ENCODE peak calls at places on chromosomes 4 and X, in seven cellular contexts. S, F, N, P, I, X and R are unnamed samples.

GRCh38 chr4:72473434-72473900 is 95.6 kb downstream of the ADAMTS3 start:
- DNase-seq in S (no peak), F (no peak), N (no peak), P (peak), I (no peak), X (no peak), R (peak)

GRCh38 chr4:113106076-113106475 is 56.6 kb downstream of the ANK2 start:
- DNase-seq in S (no peak), F (no peak), N (no peak), P (peak), I (peak), X (no peak), R (peak)

GRCh38 chr4:13176603-13177190 is 307.4 kb downstream of the RAB28 start:
- DNase-seq in S (no peak), F (no peak), N (no peak), P (no peak), I (no peak), X (no peak), R (no peak)

GRCh38 chr4:35760706-35761278 is 483.5 kb downstream of the ARAP2 start:
- DNase-seq in S (no peak), F (no peak), N (no peak), P (no peak), I (no peak), X (no peak), R (no peak)

GRCh38 chr4:78002260-78002659 is 54.9 kb upstream of the FRAS1 start:
- DNase-seq in S (no peak), F (no peak), N (no peak), P (peak), I (no peak), X (no peak), R (peak)

GRCh38 chr4:185384061-185384460 is 11.7 kb downstream of the LRP2BP start:
- DNase-seq in S (no peak), F (no peak), N (no peak), P (no peak), I (no peak), X (no peak), R (no peak)

GRCh38 chr4:151905197-151905596 is 144.4 kb upstream of the GATB start:
- DNase-seq in S (no peak), F (no peak), N (no peak), P (no peak), I (peak), X (no peak), R (no peak)

GRCh38 chr4:23614284-23614892 is 275.5 kb downstream of the PPARGC1A start:
- DNase-seq in S (no peak), F (no peak), N (peak), P (peak), I (peak), X (no peak), R (no peak)

GRCh38 chrX:11557120-11557519 is 108.6 kb downstream of the ARHGAP6 start:
- DNase-seq in S (no peak), F (no peak), N (no peak), P (peak), I (no peak), X (no peak), R (peak)

GRCh38 chrX:78540171-78540570 is 119.0 kb downstream of the RTL3 start:
- DNase-seq in S (no peak), F (no peak), N (no peak), P (peak), I (no peak), X (no peak), R (no peak)

GRCh38 chr4:2009651-2010233 is 968 bp upstream of the NELFA start:
- DNase-seq in S (peak), F (no peak), N (peak), P (peak), I (peak), X (peak), R (peak)

GRCh38 chr4:184807261-184807660 is 18.5 kb downstream of the ACSL1 start:
- DNase-seq in S (peak), F (no peak), N (no peak), P (no peak), I (no peak), X (no peak), R (no peak)

GRCh38 chrX:27336466-27337091 is 126.6 kb downstream of the PPP4R3C start:
- DNase-seq in S (no peak), F (no peak), N (peak), P (peak), I (peak), X (no peak), R (peak)

GRCh38 chr4:25172964-25173917 is 13.0 kb upstream of the SEPSECS start:
- DNase-seq in S (no peak), F (no peak), N (peak), P (peak), I (peak), X (no peak), R (peak)

GRCh38 chrX:153521034-153521433 is 3.6 kb downstream of the ATP2B3 start:
- DNase-seq in S (no peak), F (no peak), N (no peak), P (no peak), I (no peak), X (no peak), R (no peak)

GRCh38 chr4:126172126-126172525 is 857.4 kb downstream of the FAT4 start:
- DNase-seq in S (no peak), F (no peak), N (peak), P (no peak), I (no peak), X (no peak), R (no peak)

GRCh38 chr4:135510582-135510981 is 1309.0 kb upstream of the PABPC4L start:
- DNase-seq in S (no peak), F (no peak), N (no peak), P (no peak), I (no peak), X (no peak), R (no peak)

GRCh38 chr4:4860381-4860802 is 927 bp downstream of the MSX1 start:
- DNase-seq in S (no peak), F (no peak), N (no peak), P (no peak), I (peak), X (no peak), R (peak)

GRCh38 chr4:21753084-21753760 is 195.3 kb downstream of the KCNIP4 start:
- DNase-seq in S (no peak), F (no peak), N (no peak), P (no peak), I (no peak), X (no peak), R (peak)

GRCh38 chr4:43843501-43843900 is 605.1 kb downstream of the KCTD8 start:
- DNase-seq in S (no peak), F (no peak), N (no peak), P (peak), I (no peak), X (no peak), R (peak)

GRCh38 chrX:129998006-129998405 is 15.6 kb downstream of the BCORL1 start:
- DNase-seq in S (no peak), F (no peak), N (no peak), P (no peak), I (no peak), X (no peak), R (no peak)

GRCh38 chr4:72954811-72955210 is 114.7 kb downstream of the COX18 start:
- DNase-seq in S (no peak), F (no peak), N (no peak), P (peak), I (no peak), X (no peak), R (no peak)

GRCh38 chr4:150082241-150082640 is 4.0 kb downstream of the DCLK2 start:
- DNase-seq in S (no peak), F (no peak), N (no peak), P (no peak), I (peak), X (no peak), R (no peak)

GRCh38 chr4:150080335-150080734 is 2.1 kb downstream of the DCLK2 start:
- DNase-seq in S (no peak), F (no peak), N (no peak), P (peak), I (no peak), X (no peak), R (peak)

GRCh38 chr4:150078041-150078995 is at the start of gene DCLK2:
- DNase-seq in S (peak), F (peak), N (peak), P (peak), I (peak), X (peak), R (peak)

GRCh38 chr4:150080875-150081274 is 2.6 kb downstream of the DCLK2 start:
- DNase-seq in S (no peak), F (no peak), N (no peak), P (no peak), I (no peak), X (no peak), R (no peak)

GRCh38 chr4:150078996-150079581 is 844 bp downstream of the DCLK2 start:
- DNase-seq in S (peak), F (peak), N (peak), P (peak), I (peak), X (peak), R (peak)
- TF ChIP-seq CTCF in S (no peak), F (no peak), N (no peak), P (peak), I (no peak), X (no peak), R (peak)

DNA sequence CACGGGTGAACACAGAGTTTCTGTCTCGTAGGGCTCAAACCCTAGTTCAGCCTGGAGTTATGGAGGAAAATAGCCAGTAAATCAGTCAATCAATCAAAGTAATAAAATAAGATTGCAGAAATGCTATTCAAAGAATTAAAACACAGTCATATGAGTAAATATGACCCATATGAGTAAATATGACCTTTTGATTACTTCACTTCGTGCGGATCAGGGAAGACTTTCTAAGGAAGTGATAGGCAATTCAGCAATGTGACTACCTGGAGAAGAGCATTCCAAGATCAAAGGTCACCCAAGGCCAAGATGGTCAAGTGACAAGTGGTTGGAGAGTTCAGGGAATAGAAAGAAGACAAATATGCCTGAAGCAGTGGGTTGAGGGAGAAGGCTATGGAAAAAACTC is 722.6 kb downstream of the ADGRL3 start:
- DNase-seq in S (no peak), F (no peak), N (no peak), P (peak), I (no peak), X (no peak), R (no peak)
- TF ChIP-seq CTCF in S (no peak), F (no peak), N (no peak), P (no peak), I (no peak), X (no peak), R (no peak)

GRCh38 chr4:6732441-6733357 is 16.7 kb downstream of the BLOC1S4 start:
- DNase-seq in S (peak), F (peak), N (no peak), P (peak), I (no peak), X (peak), R (peak)
- TF ChIP-seq CTCF in S (no peak), F (no peak), N (no peak), P (no peak), I (no peak), X (no peak), R (peak)

DNA sequence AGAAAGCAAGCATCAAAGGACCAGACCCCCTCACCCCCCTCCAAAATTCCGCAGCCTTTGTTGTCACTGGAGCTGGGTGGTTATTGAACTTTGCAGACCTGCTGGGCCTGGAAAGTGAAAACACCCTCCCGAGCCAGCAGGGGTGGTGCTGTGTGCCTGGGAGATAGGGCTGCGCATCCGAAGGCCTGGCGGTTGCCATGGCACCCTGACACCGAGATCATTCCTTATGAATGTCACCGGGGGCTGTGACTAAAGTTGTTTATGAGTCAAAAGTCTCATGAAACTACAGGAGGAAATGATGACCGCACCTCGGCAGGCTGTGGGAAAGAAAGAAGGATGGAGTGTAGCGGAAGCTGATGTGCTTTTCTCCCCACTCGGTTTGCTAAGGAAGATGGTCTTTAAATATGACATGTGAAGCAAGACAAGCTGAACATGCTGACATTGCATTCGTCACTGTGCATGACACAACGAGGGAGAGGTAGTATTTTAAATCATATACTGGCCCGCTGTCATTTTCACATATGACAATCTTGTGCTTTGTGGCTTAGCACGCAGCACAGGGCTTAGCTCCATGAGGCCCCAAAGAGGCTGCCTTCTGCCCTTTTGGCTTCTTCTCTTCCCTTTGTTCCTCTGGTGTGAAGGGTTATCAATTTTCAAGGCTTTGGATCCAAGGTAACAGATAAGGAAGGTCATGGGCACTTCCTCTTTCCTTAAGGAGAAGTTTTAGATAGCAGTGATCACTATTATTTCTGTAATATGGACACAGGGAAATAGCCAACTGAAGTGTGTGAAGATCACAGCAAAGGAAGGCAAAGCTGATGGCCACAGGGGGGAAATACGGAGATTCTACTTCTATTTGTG is 367.1 kb downstream of the UNC5C start:
- DNase-seq in S (no peak), F (no peak), N (no peak), P (peak), I (no peak), X (no peak), R (peak)
- TF ChIP-seq CTCF in S (no peak), F (no peak), N (no peak), P (peak), I (no peak), X (no peak), R (peak)

DNA sequence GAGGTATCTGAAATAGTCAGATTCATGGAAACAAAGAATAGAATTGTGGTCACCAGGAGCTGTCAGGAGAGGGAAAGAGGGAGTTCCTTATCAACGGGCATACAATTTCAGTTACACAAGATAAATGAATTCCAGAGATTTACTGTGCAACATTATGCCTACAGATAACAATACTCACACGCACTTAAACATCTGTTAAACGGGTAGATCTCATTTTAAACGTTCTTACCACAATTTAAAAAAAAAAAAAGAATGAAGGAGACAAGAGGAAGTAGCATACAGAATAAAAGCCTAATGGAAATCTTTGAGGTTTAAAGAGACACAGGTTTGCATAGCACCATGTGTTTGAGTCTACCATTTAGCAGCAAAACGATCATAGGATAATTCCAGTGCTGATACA is 298.0 kb downstream of the DKK2 start:
- DNase-seq in S (no peak), F (no peak), N (no peak), P (no peak), I (no peak), X (no peak), R (no peak)
- TF ChIP-seq CTCF in S (no peak), F (no peak), N (no peak), P (no peak), I (no peak), X (no peak), R (no peak)

GRCh38 chr4:26201119-26201518 is 119.7 kb upstream of the RBPJ start:
- DNase-seq in S (no peak), F (no peak), N (peak), P (no peak), I (no peak), X (no peak), R (no peak)

GRCh38 chr4:26206339-26206738 is 114.5 kb upstream of the RBPJ start:
- DNase-seq in S (no peak), F (peak), N (no peak), P (peak), I (no peak), X (no peak), R (peak)

GRCh38 chr4:26206981-26207380 is 113.8 kb upstream of the RBPJ start:
- DNase-seq in S (no peak), F (no peak), N (no peak), P (no peak), I (no peak), X (no peak), R (no peak)

GRCh38 chr4:26204911-26205368 is 115.9 kb upstream of the RBPJ start:
- DNase-seq in S (no peak), F (peak), N (no peak), P (no peak), I (no peak), X (peak), R (no peak)

DNA sequence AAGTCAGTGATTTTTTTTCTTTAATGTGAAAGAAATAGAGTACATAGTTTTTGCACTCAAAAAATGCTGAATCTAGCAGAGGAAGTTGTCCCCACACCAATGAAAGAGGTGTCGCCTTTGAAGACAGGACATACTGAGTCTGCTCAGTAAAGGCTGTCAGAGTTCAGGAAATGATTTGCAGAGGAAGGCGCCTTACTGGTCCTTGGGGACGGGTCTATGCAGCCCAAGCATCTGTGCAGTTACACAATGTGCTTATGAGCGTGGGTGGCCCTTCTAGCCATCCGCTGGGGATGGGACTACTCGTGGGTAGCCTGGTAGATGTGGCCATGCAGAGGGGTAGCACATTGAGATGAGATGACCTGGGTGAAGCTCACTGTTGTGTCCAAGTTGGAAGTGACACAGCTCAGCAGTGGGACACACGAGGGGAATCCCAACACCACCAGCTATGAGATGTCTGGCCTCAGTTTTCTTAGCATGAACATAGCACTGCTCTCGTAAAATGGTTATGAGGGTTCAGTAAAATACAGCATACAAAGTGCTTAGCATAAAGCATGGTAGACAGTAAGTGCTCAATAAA is 116.5 kb upstream of the RBPJ start:
- DNase-seq in S (no peak), F (no peak), N (no peak), P (no peak), I (no peak), X (no peak), R (no peak)
- TF ChIP-seq CTCF in S (no peak), F (no peak), N (no peak), P (no peak), I (no peak), X (no peak), R (no peak)

GRCh38 chrX:39445336-39445735 is 644.1 kb downstream of the MID1IP1 start:
- DNase-seq in S (no peak), F (no peak), N (no peak), P (no peak), I (no peak), X (no peak), R (no peak)
- TF ChIP-seq CTCF in S (no peak), F (no peak), N (no peak), P (no peak), I (peak), X (peak), R (peak)

DNA sequence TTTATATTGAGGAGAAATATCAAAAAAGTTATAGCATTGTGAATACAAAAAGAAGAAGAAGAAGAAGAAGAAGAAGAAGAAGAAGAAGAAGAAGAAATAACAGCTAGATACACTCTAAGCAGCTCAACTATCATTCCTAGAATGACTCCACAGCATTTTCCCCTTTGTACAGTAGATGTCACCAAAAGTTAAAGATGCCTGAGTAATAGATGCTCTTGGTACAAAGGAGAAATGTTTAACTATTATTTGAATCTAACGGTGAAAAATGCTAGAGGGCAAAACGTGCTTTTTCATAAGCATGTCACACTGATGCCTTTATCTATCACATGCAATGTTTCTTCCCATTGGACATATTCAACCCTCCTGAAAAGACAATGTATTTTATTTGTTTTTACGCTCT is 178.4 kb upstream of the GPRIN3 start:
- DNase-seq in S (no peak), F (no peak), N (no peak), P (peak), I (peak), X (no peak), R (no peak)
- TF ChIP-seq CTCF in S (no peak), F (no peak), N (no peak), P (peak), I (peak), X (no peak), R (peak)